ENCODE peak calls at places on chromosomes 1 and 21, in ten cellular contexts. Y, A, O, K, P, D, S, B, T and X are unnamed samples.

GRCh38 chr1:72186733-72187307 is 95.5 kb downstream of the NEGR1 start:
- DNase-seq in Y (no peak), A (peak), O (no peak), K (no peak), P (no peak), D (no peak), S (no peak), B (peak), T (no peak), X (no peak)

GRCh38 chr1:11784256-11784992 is 21.3 kb downstream of the MTHFR start:
- DNase-seq in Y (no peak), A (no peak), O (no peak), K (no peak), P (no peak), D (no peak), S (no peak), B (no peak), T (no peak), X (no peak)

GRCh38 chr1:9196129-9197040 is 38.2 kb upstream of the H6PD start:
- DNase-seq in Y (peak), A (peak), O (peak), K (peak), P (peak), D (peak), S (peak), B (peak), T (peak), X (peak)

GRCh38 chr1:228862542-228863505 is 127.5 kb downstream of the RHOU start:
- DNase-seq in Y (no peak), A (no peak), O (no peak), K (no peak), P (no peak), D (no peak), S (no peak), B (no peak), T (no peak), X (no peak)

GRCh38 chr1:31647106-31647505 is 2.4 kb upstream of the PEF1 start:
- DNase-seq in Y (no peak), A (no peak), O (no peak), K (no peak), P (no peak), D (no peak), S (no peak), B (peak), T (no peak), X (no peak)

GRCh38 chr1:197453376-197454058 is 185.5 kb downstream of the CRB1 start:
- DNase-seq in Y (no peak), A (no peak), O (no peak), K (no peak), P (no peak), D (no peak), S (no peak), B (no peak), T (no peak), X (no peak)

GRCh38 chr1:1175221-1176062 is 1.8 kb downstream of the TTLL10 start:
- DNase-seq in Y (no peak), A (no peak), O (no peak), K (no peak), P (no peak), D (no peak), S (no peak), B (no peak), T (no peak), X (no peak)

GRCh38 chr1:7386226-7387052 is 384.7 kb upstream of the VAMP3 start:
- DNase-seq in Y (no peak), A (no peak), O (no peak), K (no peak), P (no peak), D (no peak), S (no peak), B (no peak), T (no peak), X (no peak)

GRCh38 chr1:112618721-112619517 is at the start of gene ST7L:
- DNase-seq in Y (peak), A (peak), O (peak), K (peak), P (peak), D (peak), S (peak), B (peak), T (peak), X (peak)

GRCh38 chr1:8315573-8316475 is 2.1 kb upstream of the SLC45A1 start:
- DNase-seq in Y (no peak), A (peak), O (no peak), K (no peak), P (no peak), D (no peak), S (no peak), B (no peak), T (no peak), X (no peak)

GRCh38 chr21:45549670-45550463 is 7.6 kb upstream of the SLC19A1 start:
- DNase-seq in Y (no peak), A (no peak), O (no peak), K (no peak), P (peak), D (no peak), S (no peak), B (no peak), T (no peak), X (no peak)

GRCh38 chr1:26417111-26417510 is 6.5 kb downstream of the LIN28A start:
- DNase-seq in Y (peak), A (peak), O (peak), K (peak), P (peak), D (peak), S (peak), B (peak), T (peak), X (peak)

GRCh38 chr1:151716771-151717631 is at the start of gene CELF3:
- DNase-seq in Y (no peak), A (no peak), O (no peak), K (no peak), P (peak), D (no peak), S (no peak), B (no peak), T (no peak), X (no peak)

GRCh38 chr1:224513787-224514209 is 79.2 kb upstream of the WDR26 start:
- DNase-seq in Y (peak), A (peak), O (peak), K (peak), P (peak), D (peak), S (peak), B (peak), T (peak), X (peak)

GRCh38 chr1:209853677-209854076 is 25.9 kb downstream of the UTP25 start:
- DNase-seq in Y (no peak), A (no peak), O (no peak), K (no peak), P (no peak), D (no peak), S (no peak), B (no peak), T (no peak), X (no peak)

GRCh38 chr21:38263493-38263892 is 6.7 kb downstream of the KCNJ15 start:
- DNase-seq in Y (no peak), A (no peak), O (no peak), K (no peak), P (no peak), D (no peak), S (no peak), B (peak), T (no peak), X (no peak)

GRCh38 chr1:64839270-64839669 is 94.4 kb downstream of the RAVER2 start:
- DNase-seq in Y (no peak), A (no peak), O (no peak), K (no peak), P (no peak), D (no peak), S (no peak), B (no peak), T (no peak), X (no peak)

GRCh38 chr1:109391626-109392025 is 6.1 kb downstream of the SORT1 start:
- DNase-seq in Y (no peak), A (no peak), O (no peak), K (no peak), P (no peak), D (no peak), S (no peak), B (no peak), T (no peak), X (no peak)

GRCh38 chr1:5244631-5245285 is 590.3 kb downstream of the AJAP1 start:
- DNase-seq in Y (no peak), A (no peak), O (no peak), K (no peak), P (no peak), D (no peak), S (no peak), B (no peak), T (no peak), X (no peak)

GRCh38 chr1:51421961-51422360 is 91.6 kb upstream of the TTC39A start:
- DNase-seq in Y (no peak), A (peak), O (peak), K (no peak), P (no peak), D (no peak), S (no peak), B (peak), T (no peak), X (no peak)

GRCh38 chr21:17682924-17683323 is 70.2 kb upstream of the BTG3 start:
- DNase-seq in Y (no peak), A (no peak), O (no peak), K (no peak), P (no peak), D (no peak), S (no peak), B (no peak), T (no peak), X (no peak)

GRCh38 chr1:201147396-201148015 is 6.8 kb downstream of the TMEM9 start:
- DNase-seq in Y (no peak), A (no peak), O (no peak), K (no peak), P (no peak), D (no peak), S (no peak), B (no peak), T (no peak), X (no peak)

GRCh38 chr1:31605908-31606427 is 11.5 kb upstream of the HCRTR1 start:
- DNase-seq in Y (no peak), A (no peak), O (peak), K (no peak), P (peak), D (no peak), S (no peak), B (no peak), T (no peak), X (no peak)

GRCh38 chr1:154326546-154327465 is 1.5 kb downstream of the ATP8B2 start:
- DNase-seq in Y (no peak), A (no peak), O (no peak), K (no peak), P (peak), D (no peak), S (no peak), B (peak), T (no peak), X (no peak)

GRCh38 chr1:71787699-71788098 is 494.6 kb downstream of the NEGR1 start:
- DNase-seq in Y (no peak), A (no peak), O (no peak), K (no peak), P (no peak), D (no peak), S (no peak), B (no peak), T (no peak), X (no peak)